ENCODE peak calls at places on chromosomes 12 and 14, in seven cellular contexts. One of them, this sample, is unnamed.

GRCh38 chr12:53675701-53676607 is at the start of gene ATP5MC2:
- DNase-seq in lung microvascular endothelial cell: peak
- DNase-seq in GM19239: peak
- DNase-seq in midbrain: peak
- DNase-seq in CD8-positive, alpha-beta T cell: peak
- DNase-seq in type B pancreatic cell: peak
- DNase-seq in T-helper 2 cell: peak
- DNase-seq in this sample: peak

GRCh38 chr12:100698518-100698917 is 96.1 kb upstream of the ANO4 start:
- DNase-seq in lung microvascular endothelial cell: no peak
- DNase-seq in GM19239: no peak
- DNase-seq in midbrain: no peak
- DNase-seq in CD8-positive, alpha-beta T cell: no peak
- DNase-seq in type B pancreatic cell: no peak
- DNase-seq in T-helper 2 cell: no peak
- DNase-seq in this sample: no peak

GRCh38 chr12:53053223-53054111 is 3.6 kb downstream of the TNS2 start:
- DNase-seq in lung microvascular endothelial cell: peak
- DNase-seq in GM19239: no peak
- DNase-seq in midbrain: peak
- DNase-seq in CD8-positive, alpha-beta T cell: peak
- DNase-seq in type B pancreatic cell: no peak
- DNase-seq in T-helper 2 cell: peak
- DNase-seq in this sample: no peak

GRCh38 chr12:130858084-130858483 is 13.8 kb upstream of the RAN start:
- DNase-seq in lung microvascular endothelial cell: no peak
- DNase-seq in GM19239: no peak
- DNase-seq in midbrain: no peak
- DNase-seq in CD8-positive, alpha-beta T cell: no peak
- DNase-seq in type B pancreatic cell: no peak
- DNase-seq in T-helper 2 cell: no peak
- DNase-seq in this sample: no peak

GRCh38 chr14:35285991-35286564 is 6.1 kb upstream of the PSMA6 start:
- DNase-seq in lung microvascular endothelial cell: no peak
- DNase-seq in GM19239: no peak
- DNase-seq in midbrain: no peak
- DNase-seq in CD8-positive, alpha-beta T cell: no peak
- DNase-seq in type B pancreatic cell: no peak
- DNase-seq in T-helper 2 cell: no peak
- DNase-seq in this sample: no peak

GRCh38 chr12:50024804-50025186 is 499 bp downstream of the RACGAP1 start:
- DNase-seq in lung microvascular endothelial cell: no peak
- DNase-seq in GM19239: no peak
- DNase-seq in midbrain: no peak
- DNase-seq in CD8-positive, alpha-beta T cell: no peak
- DNase-seq in type B pancreatic cell: no peak
- DNase-seq in T-helper 2 cell: peak
- DNase-seq in this sample: no peak

GRCh38 chr14:64438181-64438839 is 27.0 kb upstream of the AKAP5 start:
- DNase-seq in lung microvascular endothelial cell: peak
- DNase-seq in GM19239: no peak
- DNase-seq in midbrain: no peak
- DNase-seq in CD8-positive, alpha-beta T cell: no peak
- DNase-seq in type B pancreatic cell: no peak
- DNase-seq in T-helper 2 cell: peak
- DNase-seq in this sample: no peak

GRCh38 chr12:50050410-50051280 is 6.8 kb upstream of the ASIC1 start:
- DNase-seq in lung microvascular endothelial cell: peak
- DNase-seq in GM19239: no peak
- DNase-seq in midbrain: no peak
- DNase-seq in CD8-positive, alpha-beta T cell: no peak
- DNase-seq in type B pancreatic cell: no peak
- DNase-seq in T-helper 2 cell: no peak
- DNase-seq in this sample: no peak

GRCh38 chr12:68794653-68795253 is 13.2 kb upstream of the MDM2 start:
- DNase-seq in lung microvascular endothelial cell: no peak
- DNase-seq in GM19239: no peak
- DNase-seq in midbrain: no peak
- DNase-seq in CD8-positive, alpha-beta T cell: no peak
- DNase-seq in type B pancreatic cell: no peak
- DNase-seq in T-helper 2 cell: no peak
- DNase-seq in this sample: no peak

GRCh38 chr12:30796508-30796780 is 41.7 kb upstream of the CAPRIN2 start:
- DNase-seq in lung microvascular endothelial cell: peak
- DNase-seq in GM19239: no peak
- DNase-seq in midbrain: no peak
- DNase-seq in CD8-positive, alpha-beta T cell: no peak
- DNase-seq in type B pancreatic cell: no peak
- DNase-seq in T-helper 2 cell: no peak
- DNase-seq in this sample: no peak

GRCh38 chr12:72618764-72619163 is 346.6 kb downstream of the TRHDE start:
- DNase-seq in lung microvascular endothelial cell: no peak
- DNase-seq in GM19239: no peak
- DNase-seq in midbrain: no peak
- DNase-seq in CD8-positive, alpha-beta T cell: no peak
- DNase-seq in type B pancreatic cell: no peak
- DNase-seq in T-helper 2 cell: no peak
- DNase-seq in this sample: no peak

GRCh38 chr12:2960432-2960956 is 1.3 kb downstream of the TEAD4 start:
- DNase-seq in lung microvascular endothelial cell: peak
- DNase-seq in GM19239: no peak
- DNase-seq in midbrain: no peak
- DNase-seq in CD8-positive, alpha-beta T cell: no peak
- DNase-seq in type B pancreatic cell: no peak
- DNase-seq in T-helper 2 cell: peak
- DNase-seq in this sample: no peak

GRCh38 chr12:109770104-109770860 is 56.7 kb downstream of the FAM222A start:
- DNase-seq in lung microvascular endothelial cell: no peak
- DNase-seq in GM19239: no peak
- DNase-seq in midbrain: peak
- DNase-seq in CD8-positive, alpha-beta T cell: no peak
- DNase-seq in type B pancreatic cell: peak
- DNase-seq in T-helper 2 cell: no peak
- DNase-seq in this sample: no peak

GRCh38 chr12:13152281-13152680 is 44.2 kb upstream of the EMP1 start:
- DNase-seq in lung microvascular endothelial cell: no peak
- DNase-seq in GM19239: no peak
- DNase-seq in midbrain: no peak
- DNase-seq in CD8-positive, alpha-beta T cell: no peak
- DNase-seq in type B pancreatic cell: no peak
- DNase-seq in T-helper 2 cell: no peak
- DNase-seq in this sample: no peak

GRCh38 chr12:56629459-56630179 is 507 bp downstream of the BAZ2A start:
- DNase-seq in lung microvascular endothelial cell: peak
- DNase-seq in GM19239: no peak
- DNase-seq in midbrain: peak
- DNase-seq in CD8-positive, alpha-beta T cell: no peak
- DNase-seq in type B pancreatic cell: no peak
- DNase-seq in T-helper 2 cell: peak
- DNase-seq in this sample: no peak

GRCh38 chr12:62738105-62738504 is 196.8 kb downstream of the PPM1H start:
- DNase-seq in lung microvascular endothelial cell: no peak
- DNase-seq in GM19239: no peak
- DNase-seq in midbrain: no peak
- DNase-seq in CD8-positive, alpha-beta T cell: no peak
- DNase-seq in type B pancreatic cell: no peak
- DNase-seq in T-helper 2 cell: no peak
- DNase-seq in this sample: no peak

GRCh38 chr14:97580923-97581495 is 783.8 kb downstream of the VRK1 start:
- DNase-seq in lung microvascular endothelial cell: no peak
- DNase-seq in GM19239: no peak
- DNase-seq in midbrain: no peak
- DNase-seq in CD8-positive, alpha-beta T cell: no peak
- DNase-seq in type B pancreatic cell: no peak
- DNase-seq in T-helper 2 cell: peak
- DNase-seq in this sample: no peak

GRCh38 chr12:109758406-109759075 is 44.9 kb downstream of the FAM222A start:
- DNase-seq in lung microvascular endothelial cell: no peak
- DNase-seq in GM19239: no peak
- DNase-seq in midbrain: no peak
- DNase-seq in CD8-positive, alpha-beta T cell: no peak
- DNase-seq in type B pancreatic cell: peak
- DNase-seq in T-helper 2 cell: no peak
- DNase-seq in this sample: no peak

GRCh38 chr12:100827901-100828520 is 33.4 kb downstream of the ANO4 start:
- DNase-seq in lung microvascular endothelial cell: peak
- DNase-seq in GM19239: peak
- DNase-seq in midbrain: peak
- DNase-seq in CD8-positive, alpha-beta T cell: no peak
- DNase-seq in type B pancreatic cell: no peak
- DNase-seq in T-helper 2 cell: peak
- DNase-seq in this sample: peak

GRCh38 chr14:75877292-75877691 is 104.5 kb downstream of the TGFB3 start:
- DNase-seq in lung microvascular endothelial cell: no peak
- DNase-seq in GM19239: no peak
- DNase-seq in midbrain: no peak
- DNase-seq in CD8-positive, alpha-beta T cell: no peak
- DNase-seq in type B pancreatic cell: no peak
- DNase-seq in T-helper 2 cell: no peak
- DNase-seq in this sample: no peak

GRCh38 chr12:27535318-27535717 is 11.3 kb downstream of the PPFIBP1 start:
- DNase-seq in lung microvascular endothelial cell: no peak
- DNase-seq in GM19239: no peak
- DNase-seq in midbrain: no peak
- DNase-seq in CD8-positive, alpha-beta T cell: no peak
- DNase-seq in type B pancreatic cell: no peak
- DNase-seq in T-helper 2 cell: no peak
- DNase-seq in this sample: no peak

GRCh38 chr14:21852061-21852664 is 178.5 kb upstream of the OR4E1 start:
- DNase-seq in lung microvascular endothelial cell: peak
- DNase-seq in GM19239: no peak
- DNase-seq in midbrain: peak
- DNase-seq in CD8-positive, alpha-beta T cell: peak
- DNase-seq in type B pancreatic cell: no peak
- DNase-seq in T-helper 2 cell: peak
- DNase-seq in this sample: peak

GRCh38 chr14:92651106-92651792 is 97.2 kb downstream of the LGMN start:
- DNase-seq in lung microvascular endothelial cell: no peak
- DNase-seq in GM19239: peak
- DNase-seq in midbrain: peak
- DNase-seq in CD8-positive, alpha-beta T cell: peak
- DNase-seq in type B pancreatic cell: no peak
- DNase-seq in T-helper 2 cell: peak
- DNase-seq in this sample: peak

GRCh38 chr12:2613674-2614073 is 181.1 kb upstream of the FKBP4 start:
- DNase-seq in lung microvascular endothelial cell: no peak
- DNase-seq in GM19239: no peak
- DNase-seq in midbrain: no peak
- DNase-seq in CD8-positive, alpha-beta T cell: no peak
- DNase-seq in type B pancreatic cell: no peak
- DNase-seq in T-helper 2 cell: peak
- DNase-seq in this sample: no peak

GRCh38 chr14:82500222-82500621 is 966.6 kb upstream of the SEL1L start:
- DNase-seq in lung microvascular endothelial cell: no peak
- DNase-seq in GM19239: no peak
- DNase-seq in midbrain: no peak
- DNase-seq in CD8-positive, alpha-beta T cell: no peak
- DNase-seq in type B pancreatic cell: no peak
- DNase-seq in T-helper 2 cell: no peak
- DNase-seq in this sample: no peak

GRCh38 chr12:108117163-108117849 is 11.8 kb upstream of the WSCD2 start:
- DNase-seq in lung microvascular endothelial cell: no peak
- DNase-seq in GM19239: no peak
- DNase-seq in midbrain: no peak
- DNase-seq in CD8-positive, alpha-beta T cell: no peak
- DNase-seq in type B pancreatic cell: no peak
- DNase-seq in T-helper 2 cell: no peak
- DNase-seq in this sample: no peak

GRCh38 chr12:68913682-68914081 is 19.3 kb downstream of the CPM start:
- DNase-seq in lung microvascular endothelial cell: no peak
- DNase-seq in GM19239: no peak
- DNase-seq in midbrain: no peak
- DNase-seq in CD8-positive, alpha-beta T cell: no peak
- DNase-seq in type B pancreatic cell: no peak
- DNase-seq in T-helper 2 cell: no peak
- DNase-seq in this sample: no peak

GRCh38 chr12:84924956-84925355 is 12.4 kb upstream of the SLC6A15 start:
- DNase-seq in lung microvascular endothelial cell: no peak
- DNase-seq in GM19239: no peak
- DNase-seq in midbrain: no peak
- DNase-seq in CD8-positive, alpha-beta T cell: no peak
- DNase-seq in type B pancreatic cell: no peak
- DNase-seq in T-helper 2 cell: no peak
- DNase-seq in this sample: no peak